ENCODE peak calls at places on chromosome 5, in five cellular contexts. K, D, P, U and S are unnamed samples.

GRCh38 chr5:129511291-129511690 is 51.2 kb downstream of the ADAMTS19 start:
- DNase-seq in P (no peak), D (no peak), K (no peak), U (no peak), S (no peak)

GRCh38 chr5:97163360-97163764 is 19.7 kb downstream of the RIOK2 start:
- DNase-seq in U (no peak), D (no peak), K (no peak), P (no peak), S (no peak)

GRCh38 chr5:108504974-108505373 is 123.1 kb upstream of the FBXL17 start:
- DNase-seq in P (no peak), U (no peak), K (no peak), D (no peak), S (no peak)

GRCh38 chr5:138459311-138459710 is 6.0 kb upstream of the EGR1 start:
- DNase-seq in U (no peak), K (peak), P (peak), D (no peak), S (no peak)

GRCh38 chr5:177552839-177553455 is 1.4 kb downstream of the FAM193B start:
- DNase-seq in D (no peak), K (no peak), P (no peak), U (no peak), S (no peak)

GRCh38 chr5:180135967-180136641 is 64.5 kb upstream of the RNF130 start:
- DNase-seq in U (no peak), D (peak), K (no peak), P (no peak), S (peak)

GRCh38 chr5:84249918-84250635 is 134.6 kb downstream of the EDIL3 start:
- DNase-seq in U (peak), K (peak), P (no peak), D (no peak), S (no peak)

GRCh38 chr5:125257057-125257970 is 510.9 kb upstream of the ZNF608 start:
- DNase-seq in K (no peak), P (no peak), D (no peak), U (no peak), S (no peak)

GRCh38 chr5:15940905-15941304 is 238.7 kb downstream of the MARCHF11 start:
- DNase-seq in U (no peak), P (no peak), K (no peak), D (no peak), S (no peak)

GRCh38 chr5:36045895-36046294 is 20.8 kb downstream of the UGT3A2 start:
- DNase-seq in U (no peak), P (no peak), K (no peak), D (no peak), S (no peak)

GRCh38 chr5:55222061-55222818 is 4.9 kb downstream of the MCIDAS start:
- DNase-seq in U (no peak), P (peak), D (no peak), K (no peak), S (no peak)

GRCh38 chr5:81486711-81487110 is 92.8 kb upstream of the ACOT12 start:
- DNase-seq in P (no peak), U (no peak), K (no peak), D (no peak), S (no peak)

GRCh38 chr5:80406980-80407734 is 707 bp upstream of the ZFYVE16 start:
- DNase-seq in D (no peak), K (peak), U (no peak), P (no peak), S (no peak)

GRCh38 chr5:112013660-112014059 is 256.7 kb upstream of the NREP start:
- DNase-seq in U (no peak), K (no peak), P (no peak), D (no peak), S (no peak)

GRCh38 chr5:168047669-168048111 is 243.8 kb upstream of the WWC1 start:
- DNase-seq in K (no peak), U (no peak), P (no peak), D (peak), S (no peak)

GRCh38 chr5:134603059-134603458 is 29.6 kb downstream of the SAR1B start:
- DNase-seq in U (no peak), D (no peak), K (no peak), P (no peak), S (no peak)

GRCh38 chr5:152329191-152329590 is 75.9 kb downstream of the NMUR2 start:
- DNase-seq in K (no peak), D (no peak), U (no peak), P (no peak), S (no peak)

GRCh38 chr5:73450672-73451217 is 2.2 kb upstream of the FOXD1 start:
- DNase-seq in P (no peak), K (no peak), U (no peak), D (no peak), S (no peak)

GRCh38 chr5:151020304-151021031 is at the start of gene GPX3:
- DNase-seq in U (no peak), D (peak), K (peak), P (peak), S (peak)

GRCh38 chr5:161846731-161847130 is 1.2 kb upstream of the GABRA1 start:
- DNase-seq in U (no peak), K (peak), D (no peak), P (no peak), S (no peak)

GRCh38 chr5:11496127-11496719 is 408.0 kb downstream of the CTNND2 start:
- DNase-seq in D (no peak), U (no peak), K (no peak), P (no peak), S (no peak)

GRCh38 chr5:73945505-73945904 is 319.5 kb downstream of the ARHGEF28 start:
- DNase-seq in K (no peak), D (no peak), P (no peak), U (no peak), S (no peak)

DNA sequence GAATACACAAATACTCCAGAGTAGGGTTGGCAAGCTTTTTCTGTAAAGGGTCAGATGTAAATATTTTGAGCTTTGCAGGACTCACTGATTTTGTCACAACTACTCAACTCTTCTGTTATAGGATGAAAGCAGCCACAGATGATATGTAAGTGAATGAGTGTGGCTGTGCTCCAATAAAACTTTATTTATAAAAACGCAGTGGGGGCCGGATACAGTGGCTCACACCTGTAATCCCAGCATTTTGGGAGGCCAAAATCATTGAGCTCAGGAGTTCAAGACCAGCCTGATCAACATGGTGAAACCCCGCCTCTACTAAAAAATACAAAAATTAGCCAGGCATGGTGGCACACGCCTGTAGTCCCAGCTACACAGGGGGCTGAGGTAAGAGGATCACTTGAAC is 69.1 kb downstream of the FBXW11 start:
- DNase-seq in K (no peak), D (no peak), P (no peak), U (no peak), S (no peak)
- TF ChIP-seq CTCF in K (no peak), D (no peak), P (no peak), U (no peak), S (no peak)

GRCh38 chr5:127975961-127976360 is 107.6 kb upstream of the SLC12A2 start:
- DNase-seq in U (no peak), K (no peak), P (no peak), D (no peak), S (no peak)
- TF ChIP-seq CTCF in U (no peak), K (no peak), P (no peak), D (no peak), S (no peak)

DNA sequence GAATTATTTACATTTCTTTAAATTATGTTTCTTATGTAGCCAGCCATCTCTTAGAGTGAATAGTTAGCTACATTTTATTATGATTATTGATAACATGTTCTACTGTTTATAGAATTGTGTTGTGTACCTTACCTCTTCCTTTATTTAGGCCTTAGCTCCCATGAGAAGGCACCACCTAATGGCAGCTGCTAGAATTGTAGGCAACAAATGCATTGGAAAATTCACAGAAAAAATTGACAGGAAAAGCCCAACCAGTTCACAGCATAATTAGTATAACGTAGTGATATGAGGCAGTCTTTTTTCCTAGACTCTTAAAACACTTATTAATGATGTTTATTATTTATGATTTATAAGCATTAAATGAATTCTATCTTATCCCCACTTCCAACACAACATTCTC is 175.8 kb downstream of the WDR70 start:
- DNase-seq in K (no peak), P (peak), D (no peak), U (no peak), S (no peak)
- TF ChIP-seq CTCF in K (peak), P (peak), D (no peak), U (no peak), S (no peak)

GRCh38 chr5:19261879-19262278 is 726.1 kb downstream of the CDH18 start:
- DNase-seq in P (no peak), U (no peak), D (no peak), K (no peak), S (no peak)
- TF ChIP-seq CTCF in P (no peak), U (no peak), D (no peak), K (no peak), S (no peak)

GRCh38 chr5:68151812-68152211 is 63.7 kb upstream of the PIK3R1 start:
- DNase-seq in D (no peak), K (no peak), P (no peak), U (no peak), S (no peak)

GRCh38 chr5:68148096-68148495 is 67.5 kb upstream of the PIK3R1 start:
- DNase-seq in U (no peak), K (no peak), P (no peak), D (no peak), S (no peak)

GRCh38 chr5:68149189-68149588 is 66.4 kb upstream of the PIK3R1 start:
- DNase-seq in U (no peak), D (no peak), K (peak), P (peak), S (no peak)

GRCh38 chr5:68147659-68148058 is 67.9 kb upstream of the PIK3R1 start:
- DNase-seq in P (no peak), K (no peak), D (no peak), U (no peak), S (no peak)
- TF ChIP-seq CTCF in P (no peak), K (no peak), D (no peak), U (no peak), S (no peak)

GRCh38 chr5:141374627-141375026 is 936 bp downstream of the PCDHGA6 start:
- DNase-seq in D (no peak), K (no peak), P (no peak), U (no peak), S (no peak)

GRCh38 chr5:141366016-141366896 is 2.3 kb downstream of the PCDHGA5 start:
- DNase-seq in D (no peak), K (no peak), P (no peak), U (no peak), S (no peak)

GRCh38 chr5:141373673-141374317 is at the start of gene PCDHGA6:
- DNase-seq in U (no peak), D (no peak), P (no peak), K (no peak), S (no peak)

GRCh38 chr5:141371572-141372475 is 1.8 kb downstream of the PCDHGB3 start:
- DNase-seq in P (no peak), D (no peak), U (no peak), K (no peak), S (no peak)

DNA sequence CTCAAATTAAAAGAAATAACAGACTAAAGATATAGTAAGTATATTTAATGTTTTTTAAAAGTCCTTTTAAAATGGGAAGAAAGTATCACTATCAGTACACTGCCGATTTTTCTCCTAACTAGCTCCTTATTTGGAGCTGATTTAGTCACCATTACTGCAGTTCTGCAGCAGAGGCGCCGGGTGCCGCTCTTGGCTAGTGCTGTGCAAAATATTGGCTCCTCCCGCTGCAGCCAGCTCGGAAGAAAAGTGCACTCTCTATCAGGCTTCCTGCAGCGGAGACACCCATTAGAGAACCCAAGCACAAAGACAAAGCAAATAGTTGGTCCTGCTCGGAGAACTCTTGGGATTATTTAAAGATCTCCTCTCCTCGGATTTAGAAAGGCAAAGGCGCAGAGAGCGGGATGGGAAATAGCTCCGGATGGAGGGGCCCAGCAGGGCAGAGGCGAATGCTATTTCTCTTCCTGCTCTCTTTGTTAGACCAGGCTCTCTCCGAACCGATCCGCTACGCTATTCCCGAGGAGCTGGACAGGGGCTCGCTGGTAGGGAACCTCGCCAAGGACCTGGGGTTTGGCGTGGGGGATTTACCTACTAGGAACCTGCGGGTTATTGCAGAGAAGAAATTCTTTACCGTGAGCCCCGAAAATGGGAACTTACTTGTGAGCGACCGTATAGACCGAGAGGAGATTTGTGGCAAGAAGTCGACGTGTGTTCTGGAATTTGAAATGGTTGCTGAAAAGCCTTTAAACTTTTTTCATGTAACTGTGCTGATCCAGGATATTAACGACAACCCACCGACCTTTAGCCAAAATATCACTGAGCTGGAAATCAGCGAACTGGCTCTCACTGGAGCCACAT is at the start of gene PCDHGB3:
- DNase-seq in U (no peak), K (no peak), P (peak), D (no peak), S (no peak)
- TF ChIP-seq CTCF in U (peak), K (no peak), P (peak), D (no peak), S (no peak)

GRCh38 chr5:174725261-174725990 is 1.0 kb downstream of the MSX2 start:
- DNase-seq in P (no peak), K (no peak), D (no peak), U (no peak), S (no peak)

GRCh38 chr5:174723979-174724483 is 351 bp upstream of the MSX2 start:
- DNase-seq in U (no peak), D (no peak), K (no peak), P (no peak), S (no peak)

GRCh38 chr5:174725991-174726601 is 1.7 kb downstream of the MSX2 start:
- DNase-seq in U (no peak), P (no peak), K (no peak), D (no peak), S (no peak)

GRCh38 chr5:174723315-174723978 is 935 bp upstream of the MSX2 start:
- DNase-seq in P (no peak), U (no peak), K (no peak), D (no peak), S (no peak)

DNA sequence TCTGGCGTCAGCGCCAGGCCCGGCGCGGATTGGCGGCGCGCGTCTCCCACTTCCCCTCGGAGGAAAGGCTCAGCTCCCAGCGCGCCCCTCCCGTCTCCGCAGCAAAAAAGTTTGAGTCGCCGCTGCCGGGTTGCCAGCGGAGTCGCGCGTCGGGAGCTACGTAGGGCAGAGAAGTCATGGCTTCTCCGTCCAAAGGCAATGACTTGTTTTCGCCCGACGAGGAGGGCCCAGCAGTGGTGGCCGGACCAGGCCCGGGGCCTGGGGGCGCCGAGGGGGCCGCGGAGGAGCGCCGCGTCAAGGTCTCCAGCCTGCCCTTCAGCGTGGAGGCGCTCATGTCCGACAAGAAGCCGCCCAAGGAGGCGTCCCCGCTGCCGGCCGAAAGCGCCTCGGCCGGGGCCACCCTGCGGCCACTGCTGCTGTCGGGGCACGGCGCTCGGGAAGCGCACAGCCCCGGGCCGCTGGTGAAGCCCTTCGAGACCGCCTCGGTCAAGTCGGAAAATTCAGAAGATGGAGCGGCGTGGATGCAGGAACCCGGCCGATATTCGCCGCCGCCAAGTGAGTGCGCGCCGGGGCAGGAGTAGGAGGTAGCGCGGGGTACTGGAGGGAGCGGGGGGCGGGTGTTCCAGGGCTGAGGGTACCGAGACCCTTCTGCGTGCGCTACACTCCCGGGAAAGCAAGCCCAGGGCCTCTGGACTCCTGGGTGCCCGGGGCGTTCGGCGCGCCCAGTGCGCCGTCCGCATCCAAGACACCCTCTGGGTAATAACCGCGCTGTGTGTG is at the start of gene MSX2:
- DNase-seq in K (peak), D (peak), U (peak), P (no peak), S (no peak)
- TF ChIP-seq CTCF in K (peak), D (no peak), U (no peak), P (no peak), S (no peak)

DNA sequence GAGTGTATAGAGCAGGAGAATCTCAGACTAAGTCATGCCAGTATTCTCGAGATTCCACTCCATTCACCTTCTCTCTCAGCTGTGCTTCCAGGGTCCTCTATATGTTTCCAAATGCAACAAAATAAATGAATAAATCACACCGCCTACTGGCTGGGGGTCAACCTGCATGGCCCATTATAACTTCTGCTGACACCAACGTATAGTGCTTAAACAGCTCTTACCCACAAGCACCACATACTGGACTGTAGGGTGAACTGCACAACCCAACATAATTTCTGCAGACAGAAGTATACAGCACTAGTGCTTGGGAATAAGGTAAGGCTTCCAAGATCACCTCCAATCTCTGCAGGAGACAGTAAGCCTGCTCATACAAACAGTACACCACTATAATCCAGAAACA is 33.1 kb upstream of the HTR4 start:
- DNase-seq in P (no peak), D (no peak), K (peak), U (no peak), S (no peak)
- TF ChIP-seq CTCF in P (no peak), D (no peak), K (peak), U (peak), S (no peak)

DNA sequence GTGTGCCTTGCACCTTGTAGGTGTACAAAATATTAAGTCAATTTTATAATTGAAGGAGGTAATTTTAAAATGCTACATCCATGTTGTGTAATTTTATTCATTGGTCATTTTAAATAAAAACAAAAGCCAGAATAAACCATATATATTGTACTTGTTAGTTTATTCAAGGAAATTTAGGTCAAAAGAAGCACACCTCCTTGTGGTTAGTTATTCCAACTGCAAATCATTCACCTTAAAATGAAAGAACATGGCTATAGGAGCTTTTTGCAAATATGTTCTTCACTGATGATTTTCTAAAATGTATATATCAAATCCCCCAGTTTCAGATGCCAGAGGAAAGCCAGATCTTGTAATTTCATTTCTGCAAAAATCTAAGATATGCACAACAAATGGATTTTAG is 5.4 kb upstream of the MOCS2 start:
- DNase-seq in U (no peak), D (no peak), P (no peak), K (no peak), S (no peak)
- TF ChIP-seq CTCF in U (peak), D (no peak), P (no peak), K (peak), S (no peak)

DNA sequence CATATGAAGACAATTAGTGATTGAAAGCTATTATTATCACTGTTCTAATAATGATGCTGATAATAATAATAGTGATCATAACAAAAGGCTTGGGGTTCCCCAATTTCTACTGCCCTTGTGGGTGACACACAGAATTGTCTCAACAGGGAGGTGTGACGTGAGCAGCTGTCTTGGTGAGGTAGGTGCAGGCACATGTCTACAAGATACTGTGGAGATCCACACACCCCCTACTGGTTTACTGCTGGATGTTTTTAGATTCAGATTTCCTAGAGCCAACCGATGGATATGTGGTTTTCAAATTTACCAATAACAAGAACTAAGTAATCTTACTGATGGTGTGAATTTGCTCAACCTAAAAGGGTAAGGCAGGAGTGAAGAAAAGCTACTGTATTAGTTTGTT is 139.0 kb downstream of the TARS1 start:
- DNase-seq in P (no peak), U (no peak), D (no peak), K (no peak), S (no peak)
- TF ChIP-seq CTCF in P (no peak), U (no peak), D (no peak), K (no peak), S (no peak)